ENCODE peak calls at places on chromosomes 4 and X, in ten cellular contexts. Z is suprapubic skin; Y is heart right ventricle; K is right lobe of liver; O is naive thymus-derived CD4-positive, alpha-beta T cell; M is foreskin keratinocyte; G is caudate nucleus; V is mesenchymal stem cell; N is H9; I is iPS DF 6.9. H is an unnamed sample.

GRCh38 chr4:90181644-90182043 is 54.5 kb downstream of the CCSER1 start:
- DNase-seq in Z (no peak), Y (no peak), K (no peak), O (no peak), M (no peak), G (no peak), V (no peak), N (no peak), I (no peak), H (no peak)

GRCh38 chr4:39032218-39033085 is at the start of gene TMEM156:
- DNase-seq in Z (no peak), Y (no peak), K (no peak), O (no peak), M (peak; percentile 60), G (no peak), V (peak; percentile 68), N (no peak), I (no peak), H (no peak)

GRCh38 chr4:40581254-40582140 is 48.2 kb downstream of the RBM47 start:
- DNase-seq in Z (no peak), Y (no peak), K (no peak), O (no peak), M (no peak), G (no peak), V (no peak), N (no peak), I (no peak), H (no peak)

GRCh38 chr4:602559-602942 is 22.8 kb upstream of the PDE6B start:
- DNase-seq in Z (no peak), Y (peak; percentile 32), K (no peak), O (no peak), M (peak; percentile 48), G (no peak), V (no peak), N (peak; percentile 93), I (peak; percentile 87), H (no peak)

GRCh38 chr4:168993724-168994510 is 16.1 kb downstream of the CBR4 start:
- DNase-seq in Z (no peak), Y (no peak), K (no peak), O (no peak), M (no peak), G (no peak), V (peak; percentile 19), N (no peak), I (no peak), H (no peak)

GRCh38 chr4:184322328-184323025 is 104.8 kb upstream of the ENPP6 start:
- DNase-seq in Z (no peak), Y (no peak), K (no peak), O (no peak), M (peak; percentile 73), G (no peak), V (no peak), N (no peak), I (no peak), H (no peak)

GRCh38 chr4:158995040-158995439 is 107.8 kb upstream of the RAPGEF2 start:
- DNase-seq in Z (no peak), Y (no peak), K (no peak), O (no peak), M (no peak), G (no peak), V (no peak), N (no peak), I (no peak), H (no peak)

GRCh38 chr4:7232061-7232616 is 39.8 kb downstream of the SORCS2 start:
- DNase-seq in Z (no peak), Y (no peak), K (no peak), O (no peak), M (no peak), G (no peak), V (no peak), N (no peak), I (no peak), H (no peak)

GRCh38 chrX:118971552-118971951 is 2.9 kb upstream of the LONRF3 start:
- DNase-seq in Z (no peak), Y (no peak), K (no peak), O (no peak), M (no peak), G (no peak), V (no peak), N (peak; percentile 60), I (no peak), H (no peak)

GRCh38 chr4:169383724-169384123 is 113.0 kb upstream of the SH3RF1 start:
- DNase-seq in Z (no peak), Y (no peak), K (no peak), O (no peak), M (peak; percentile 94), G (no peak), V (peak; percentile 87), N (no peak), I (no peak), H (no peak)

GRCh38 chr4:3660086-3660927 is 105.9 kb upstream of the ADRA2C start:
- DNase-seq in Z (no peak), Y (no peak), K (no peak), O (no peak), M (no peak), G (no peak), V (no peak), N (no peak), I (no peak), H (no peak)

DNA sequence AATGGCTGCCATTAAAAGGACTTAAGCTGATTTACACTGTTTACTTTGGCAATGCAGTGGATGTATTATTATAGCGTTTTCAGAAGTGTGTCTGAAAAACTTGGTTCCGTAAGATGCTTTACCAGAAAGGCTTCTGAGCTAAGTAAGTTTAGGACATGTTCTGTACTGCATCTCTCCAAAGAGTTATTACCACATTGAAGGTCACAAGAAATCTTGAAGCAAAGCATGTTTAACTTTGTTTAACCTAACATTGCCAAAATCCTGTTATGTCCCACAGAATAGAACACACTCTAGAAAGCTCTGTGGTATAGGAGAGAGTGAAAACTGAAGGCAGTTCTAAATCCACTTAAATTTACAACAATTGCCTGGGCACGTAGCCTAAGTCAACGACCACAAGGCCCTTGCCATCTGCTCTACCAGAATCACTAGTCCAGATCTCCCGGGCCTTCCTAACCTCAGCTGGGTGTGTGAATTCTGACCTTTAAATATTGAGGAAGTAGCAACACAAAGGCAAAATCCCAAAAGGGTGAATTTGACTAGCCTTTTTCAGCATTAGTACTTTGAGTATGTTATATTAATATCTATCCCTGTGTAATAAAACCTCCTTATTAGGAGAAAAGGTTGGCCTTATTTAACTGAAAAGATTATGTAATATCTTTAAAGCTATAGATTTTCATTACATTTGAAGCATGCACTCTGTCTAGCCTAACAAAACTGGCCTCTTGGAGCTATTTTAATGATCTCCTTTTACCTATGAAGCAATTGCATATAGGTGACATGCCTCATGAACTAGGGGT is 4.4 kb upstream of the MAML3 start:
- DNase-seq in Z (no peak), Y (no peak), K (peak; percentile 56), O (no peak), M (no peak), G (no peak), V (no peak), N (no peak), I (no peak), H (no peak)
- H3K27ac ChIP-seq in Z (no peak overlapping the region), Y (no peak overlapping the region), K (peak overlapping the region; percentile 11), O (no peak overlapping the region), M (no peak overlapping the region), G (no peak overlapping the region), V (no peak overlapping the region), N (no peak overlapping the region), I (no peak overlapping the region), H (no peak overlapping the region)

DNA sequence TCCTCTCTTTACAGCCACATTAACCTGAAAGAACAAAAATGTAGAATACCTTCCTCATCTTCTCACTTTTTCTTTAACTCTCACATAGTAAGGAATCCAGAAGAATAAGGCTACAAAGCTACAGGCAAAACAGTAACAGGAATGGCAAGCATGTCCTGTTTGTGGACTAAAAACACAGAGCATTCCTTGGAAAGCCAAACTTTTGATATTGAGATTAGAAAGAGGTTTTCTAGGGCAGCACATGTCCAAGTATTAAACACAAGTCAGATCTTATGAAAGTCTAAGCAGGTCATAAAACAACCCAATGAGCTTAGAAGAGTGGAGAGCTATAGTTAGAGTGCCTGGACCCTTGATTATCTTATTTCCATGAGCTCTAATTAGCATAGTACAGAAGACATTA is 58.2 kb upstream of the FAM9C start:
- DNase-seq in Z (no peak), Y (no peak), K (no peak), O (no peak), M (no peak), G (no peak), V (no peak), N (no peak), I (no peak), H (no peak)
- H3K27ac ChIP-seq in Z (peak overlapping the region; percentile 51), Y (peak overlapping the region; percentile 66), K (no peak overlapping the region), O (no peak overlapping the region), M (peak overlapping the region; percentile 92), G (no peak overlapping the region), V (no peak overlapping the region), N (no peak overlapping the region), I (no peak overlapping the region), H (peak overlapping the region; percentile 82)

DNA sequence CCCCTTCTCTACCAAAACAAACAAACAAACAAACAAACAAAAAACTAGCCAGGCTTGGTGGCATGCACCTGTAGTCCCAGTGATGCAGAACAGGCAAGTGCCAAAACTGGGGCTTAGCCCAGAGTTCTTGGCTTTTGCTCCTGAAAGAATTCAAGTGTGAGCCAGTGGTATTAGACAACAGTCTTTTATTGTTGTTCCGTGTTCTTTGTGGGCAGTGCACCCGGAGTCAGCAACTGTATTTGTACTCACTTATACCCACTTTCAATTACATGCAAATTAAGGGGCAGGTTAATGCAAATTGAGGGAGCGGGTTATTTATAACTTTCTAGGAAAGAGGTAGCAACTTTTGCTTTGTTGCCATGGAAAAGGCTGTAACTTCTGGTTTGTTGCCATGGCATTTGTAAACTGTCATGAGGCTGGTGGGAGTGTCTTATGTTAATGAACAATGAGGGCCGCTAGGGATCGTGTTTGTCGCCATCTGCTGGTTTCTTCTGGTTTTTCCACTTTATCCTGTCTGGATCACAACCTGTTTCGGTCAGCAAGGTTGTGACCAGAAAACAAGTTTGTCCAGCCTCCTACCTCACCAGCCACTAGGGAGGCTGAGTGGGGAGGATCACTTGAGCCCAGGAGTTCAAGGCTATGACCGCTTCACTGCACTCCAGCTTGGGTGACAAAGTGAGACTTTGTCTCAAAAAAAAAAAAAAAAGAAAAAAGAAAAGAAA is 88.8 kb upstream of the ESX1 start:
- DNase-seq in Z (no peak), Y (no peak), K (no peak), O (no peak), M (peak; percentile 59), G (no peak), V (peak; percentile 91), N (peak; percentile 77), I (peak; percentile 39), H (no peak)
- H3K27ac ChIP-seq in Z (no peak overlapping the region), Y (no peak overlapping the region), K (no peak overlapping the region), O (no peak overlapping the region), M (no peak overlapping the region), G (no peak overlapping the region), V (no peak overlapping the region), N (no peak overlapping the region), I (no peak overlapping the region), H (no peak overlapping the region)

DNA sequence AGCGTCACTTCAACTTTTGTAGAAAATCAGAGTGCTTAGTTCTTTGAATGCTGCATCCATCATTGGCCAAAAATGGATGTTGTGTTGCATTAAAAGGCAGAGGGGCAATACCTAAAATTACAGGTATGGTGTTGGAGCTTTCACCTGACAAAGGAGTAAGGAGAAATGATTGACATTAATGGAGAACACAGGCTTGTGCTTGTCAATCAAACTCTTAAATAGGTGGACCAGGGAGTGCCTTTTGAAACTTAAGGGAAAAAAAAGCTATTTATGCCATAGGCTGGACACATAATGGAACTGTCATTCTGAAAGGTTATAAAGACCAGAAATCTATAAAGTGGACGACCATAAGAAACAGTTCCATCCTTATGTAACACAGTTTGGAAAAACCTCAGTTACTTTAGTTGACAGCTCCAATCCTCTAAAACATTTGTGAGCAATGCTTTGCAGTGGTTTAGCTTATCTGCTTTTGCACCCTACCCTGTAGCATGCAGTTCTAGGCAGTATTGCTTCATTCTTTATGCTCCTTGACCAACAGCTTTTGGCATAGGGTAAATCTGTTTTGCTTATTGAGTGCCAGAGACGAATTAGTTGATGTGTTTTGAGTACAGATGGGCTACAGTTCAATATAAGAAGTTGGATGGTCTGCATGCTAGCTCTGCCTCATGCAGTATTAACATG is 2.4 kb downstream of the HADH start:
- DNase-seq in Z (no peak), Y (no peak), K (no peak), O (no peak), M (no peak), G (no peak), V (peak; percentile 37), N (no peak), I (no peak), H (no peak)
- H3K27ac ChIP-seq in Z (no peak overlapping the region), Y (peak overlapping the region; percentile 94), K (peak overlapping the region; percentile 98), O (no peak overlapping the region), M (no peak overlapping the region), G (no peak overlapping the region), V (no peak overlapping the region), N (no peak overlapping the region), I (no peak overlapping the region), H (peak overlapping the region; percentile 90)